ENCODE peak calls at places on chromosomes 16 and 17, in seven cellular contexts. H, M, Q, T, E, F and O are unnamed samples.

GRCh38 chr16:728131-728889 is 1.4 kb downstream of the HAGHL start:
- DNase-seq in H (peak), M (peak), Q (peak), T (peak), E (peak), F (peak), O (peak)

GRCh38 chr17:10091051-10091450 is 107.4 kb downstream of the GAS7 start:
- DNase-seq in H (no peak), M (no peak), Q (no peak), T (no peak), E (no peak), F (peak), O (no peak)

GRCh38 chr16:12459993-12460392 is 343.7 kb downstream of the CPPED1 start:
- DNase-seq in H (no peak), M (no peak), Q (no peak), T (no peak), E (no peak), F (no peak), O (no peak)

GRCh38 chr16:71626018-71626857 is at the start of gene MARVELD3:
- DNase-seq in H (no peak), M (no peak), Q (no peak), T (no peak), E (peak), F (peak), O (no peak)

GRCh38 chr16:68752602-68753001 is 15.5 kb downstream of the CDH1 start:
- DNase-seq in H (no peak), M (no peak), Q (no peak), T (no peak), E (peak), F (peak), O (no peak)

GRCh38 chr16:30004424-30004776 is 6.4 kb downstream of the DOC2A start:
- DNase-seq in H (no peak), M (no peak), Q (no peak), T (no peak), E (no peak), F (no peak), O (no peak)

GRCh38 chr16:751152-752007 is 9.2 kb upstream of the MSLN start:
- DNase-seq in H (no peak), M (no peak), Q (no peak), T (no peak), E (no peak), F (peak), O (no peak)

GRCh38 chr17:7097940-7098339 is 16.7 kb downstream of the ASGR2 start:
- DNase-seq in H (no peak), M (no peak), Q (no peak), T (no peak), E (no peak), F (no peak), O (no peak)

GRCh38 chr16:57627184-57627871 is 1.1 kb upstream of the ADGRG1 start:
- DNase-seq in H (peak), M (peak), Q (peak), T (no peak), E (no peak), F (peak), O (peak)